ENCODE peak calls at places on chromosomes 16 and 17, in eight cellular contexts. O is upper lobe of right lung; N is effector memory CD4-positive, alpha-beta T cell; F is uterus; Z is endothelial cell of umbilical vein; W is esophagus squamous epithelium; K is A673; D is lung. J is an unnamed sample. For H3K4me1, the result is how much of the 10 kb centered on the place peaks cover.

GRCh38 chr17:62892870-62893338 is 73.1 kb upstream of the TANC2 start:
- DNase-seq in Z (peak), N (peak), O (peak), F (no peak), W (no peak), D (peak), K (no peak), J (peak)

GRCh38 chr17:4777969-4778760 is 6.5 kb downstream of the TM4SF5 start:
- DNase-seq in Z (no peak), O (no peak), F (no peak), N (no peak), K (no peak), D (no peak), W (no peak), J (no peak)

GRCh38 chr17:56866496-56866895 is 32.5 kb downstream of the DGKE start:
- DNase-seq in W (no peak), K (peak), O (no peak), F (no peak), N (no peak), Z (peak), D (no peak), J (no peak)

GRCh38 chr17:72456026-72456569 is 335.3 kb downstream of the SOX9 start:
- DNase-seq in N (no peak), O (no peak), Z (no peak), W (no peak), F (no peak), K (no peak), D (no peak), J (peak)

GRCh38 chr17:44354582-44355309 is 8.9 kb downstream of the FAM171A2 start:
- DNase-seq in Z (no peak), N (no peak), F (peak), D (no peak), W (no peak), K (no peak), O (peak), J (peak)

GRCh38 chr16:83579027-83579426 is 228.8 kb upstream of the HSBP1 start:
- DNase-seq in W (no peak), F (no peak), O (no peak), K (no peak), N (no peak), Z (no peak), D (no peak), J (no peak)

GRCh38 chr16:3029499-3030127 is 5.8 kb downstream of the THOC6 start:
- DNase-seq in W (no peak), Z (no peak), O (no peak), N (no peak), K (peak), F (no peak), D (no peak), J (peak)

GRCh38 chr16:83675136-83675535 is 132.6 kb upstream of the HSBP1 start:
- DNase-seq in K (no peak), O (no peak), D (no peak), F (no peak), N (no peak), Z (peak), W (no peak), J (no peak)

GRCh38 chr17:82160081-82160480 is 52.6 kb downstream of the CCDC57 start:
- DNase-seq in F (no peak), Z (peak), W (no peak), N (no peak), D (no peak), O (no peak), K (no peak), J (no peak)

GRCh38 chr16:5017678-5017969 is 16.1 kb downstream of the NAGPA start:
- DNase-seq in N (no peak), W (no peak), K (no peak), F (no peak), D (no peak), Z (no peak), O (no peak), J (no peak)

GRCh38 chr16:77993111-77993571 is 29.2 kb upstream of the CLEC3A start:
- DNase-seq in N (no peak), D (no peak), F (peak), K (peak), O (no peak), W (no peak), Z (no peak), J (no peak)

GRCh38 chr16:17334096-17334495 is 136.7 kb downstream of the XYLT1 start:
- DNase-seq in W (no peak), Z (no peak), N (no peak), F (no peak), K (no peak), D (no peak), O (no peak), J (no peak)

GRCh38 chr17:38430316-38430715 is 2.1 kb downstream of the ARHGAP23 start:
- DNase-seq in W (no peak), F (no peak), O (no peak), D (no peak), Z (no peak), K (no peak), N (no peak), J (no peak)

GRCh38 chr17:13287226-13287625 is 269.4 kb upstream of the ELAC2 start:
- DNase-seq in N (no peak), K (no peak), D (no peak), W (no peak), F (no peak), O (no peak), Z (no peak), J (no peak)

GRCh38 chr16:75626806-75627205 is 3.7 kb upstream of the ADAT1 start:
- DNase-seq in D (no peak), W (no peak), Z (no peak), K (no peak), F (no peak), N (no peak), O (no peak), J (no peak)

GRCh38 chr17:21125862-21126261 is 902 bp upstream of the DHRS7B start:
- DNase-seq in D (no peak), F (no peak), K (peak), W (no peak), Z (peak), N (peak), O (no peak), J (peak)

GRCh38 chr17:82338858-82339633 is 5.5 kb upstream of the SECTM1 start:
- DNase-seq in Z (peak), N (no peak), K (peak), D (no peak), F (peak), O (no peak), W (no peak), J (peak)

GRCh38 chr16:8713635-8714097 is 39.2 kb downstream of the ABAT start:
- DNase-seq in F (no peak), N (no peak), O (no peak), W (no peak), Z (no peak), K (no peak), D (no peak), J (no peak)

GRCh38 chr17:83173997-83174858 is 94.8 kb downstream of the METRNL start:
- DNase-seq in D (peak), O (no peak), F (peak), N (no peak), W (no peak), Z (no peak), K (no peak), J (peak)

GRCh38 chr16:10250137-10250850 is 68.1 kb upstream of the GRIN2A start:
- DNase-seq in D (no peak), N (no peak), K (no peak), W (no peak), F (no peak), Z (no peak), O (no peak), J (peak)
- H3K4me3 ChIP-seq in D (no peak), N (no peak), K (no peak), W (no peak), F (no peak), Z (no peak), O (no peak), J (no peak)

DNA sequence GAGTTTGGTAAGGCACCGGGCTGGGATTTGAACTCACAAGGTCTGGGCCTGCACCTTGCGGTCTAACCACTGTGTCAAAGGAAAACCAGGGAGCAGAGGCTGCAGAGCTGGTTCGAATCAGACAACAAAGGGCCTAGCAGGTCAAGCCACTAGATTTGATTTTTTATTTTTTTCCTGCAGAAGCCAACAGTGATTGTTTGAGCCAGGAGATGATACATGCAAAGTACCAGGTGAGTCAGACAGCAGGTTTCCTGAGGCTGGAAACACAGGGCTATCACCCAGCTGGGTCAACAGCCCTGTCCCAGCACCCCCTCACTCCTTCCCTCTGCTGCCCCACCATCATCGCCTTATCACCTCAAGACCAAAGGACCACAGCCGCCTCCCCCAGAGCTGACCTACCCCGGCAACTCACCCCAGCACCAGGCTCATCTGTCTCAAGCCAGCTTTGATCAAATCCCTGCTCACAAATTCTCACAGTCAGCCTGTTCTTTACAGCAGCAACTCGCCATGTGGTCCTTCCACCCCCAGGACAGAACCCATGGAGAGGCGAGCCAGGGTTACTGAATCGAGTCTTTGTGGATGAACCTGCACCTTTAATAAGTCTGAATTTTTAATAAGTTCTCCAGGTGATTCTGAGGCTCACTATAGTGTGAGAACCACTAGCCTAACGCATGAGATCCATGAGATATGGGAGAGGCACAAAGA is 13.0 kb upstream of the KRT19 start:
- DNase-seq in F (no peak), Z (peak), N (no peak), D (no peak), W (no peak), O (no peak), K (no peak), J (peak)
- H3K4me1 ChIP-seq in F (under half), Z (under half), N (under half), D (under half), W (under half), O (under half), K (under half), J (under half)

GRCh38 chr16:88446736-88447135 is 6.3 kb upstream of the ZFPM1 start:
- DNase-seq in W (no peak), F (no peak), D (no peak), N (no peak), O (no peak), Z (no peak), K (no peak), J (no peak)
- H3K27ac ChIP-seq in W (no peak), F (no peak), D (no peak), N (no peak), O (no peak), Z (no peak), K (no peak), J (no peak)

GRCh38 chr16:54938351-54939346 is 8.0 kb downstream of the IRX5 start:
- DNase-seq in W (no peak), K (peak), Z (peak), N (no peak), D (no peak), F (no peak), O (peak), J (no peak)

GRCh38 chr16:54937673-54938350 is 7.1 kb downstream of the IRX5 start:
- DNase-seq in Z (peak), N (no peak), F (no peak), K (no peak), O (peak), D (no peak), W (no peak), J (no peak)

GRCh38 chr16:54936086-54936978 is 5.7 kb downstream of the IRX5 start:
- DNase-seq in N (no peak), D (no peak), O (no peak), W (no peak), Z (peak), K (no peak), F (no peak), J (no peak)

GRCh38 chr16:54935411-54936085 is 4.9 kb downstream of the IRX5 start:
- DNase-seq in O (no peak), W (no peak), N (no peak), D (no peak), K (no peak), Z (peak), F (no peak), J (no peak)

GRCh38 chr16:54936979-54937672 is 6.5 kb downstream of the IRX5 start:
- DNase-seq in W (no peak), O (peak), K (no peak), Z (peak), N (no peak), D (peak), F (no peak), J (no peak)
- H3K4me3 ChIP-seq in W (peak), O (peak), K (no peak), Z (no peak), N (peak), D (peak), F (no peak), J (peak)

GRCh38 chr17:28723159-28723835 is 2.7 kb downstream of the TLCD1 start:
- DNase-seq in F (no peak), D (no peak), Z (no peak), W (no peak), O (no peak), K (no peak), N (no peak), J (no peak)

GRCh38 chr17:28726396-28726911 is 421 bp upstream of the TLCD1 start:
- DNase-seq in K (peak), O (peak), N (peak), F (peak), Z (no peak), W (peak), D (peak), J (peak)

GRCh38 chr17:28725166-28725659 is 820 bp downstream of the TLCD1 start:
- DNase-seq in D (no peak), W (no peak), O (no peak), F (no peak), K (peak), Z (peak), N (no peak), J (no peak)

GRCh38 chr17:28725660-28726395 is at the start of gene TLCD1:
- DNase-seq in W (no peak), F (no peak), Z (peak), K (peak), D (peak), O (peak), N (peak), J (peak)

GRCh38 chr17:28724500-28725165 is 1.4 kb downstream of the TLCD1 start:
- DNase-seq in W (no peak), F (no peak), N (no peak), K (no peak), Z (no peak), O (no peak), D (no peak), J (no peak)
- H3K4me1 ChIP-seq in W (half or more), F (under half), N (half or more), K (under half), Z (under half), O (half or more), D (under half), J (half or more)

GRCh38 chr16:1333149-1333812 is at the start of gene BAIAP3:
- DNase-seq in N (peak), K (peak), F (no peak), W (no peak), O (no peak), Z (no peak), D (no peak), J (peak)

GRCh38 chr16:1330260-1330914 is 3.1 kb upstream of the BAIAP3 start:
- DNase-seq in Z (no peak), O (no peak), K (no peak), D (no peak), F (no peak), W (no peak), N (no peak), J (no peak)

GRCh38 chr16:1330931-1331711 is 2.3 kb upstream of the BAIAP3 start:
- DNase-seq in W (no peak), F (no peak), D (no peak), K (no peak), N (no peak), O (no peak), Z (no peak), J (no peak)

GRCh38 chr16:1332618-1333148 is 762 bp upstream of the BAIAP3 start:
- DNase-seq in K (no peak), D (no peak), O (no peak), N (no peak), W (no peak), Z (no peak), F (no peak), J (no peak)

GRCh38 chr16:1331712-1332617 is 1.5 kb upstream of the BAIAP3 start:
- DNase-seq in D (peak), W (no peak), K (no peak), Z (peak), N (peak), F (no peak), O (peak), J (peak)
- H3K27ac ChIP-seq in D (peak), W (no peak), K (no peak), Z (no peak), N (peak), F (no peak), O (peak), J (peak)

DNA sequence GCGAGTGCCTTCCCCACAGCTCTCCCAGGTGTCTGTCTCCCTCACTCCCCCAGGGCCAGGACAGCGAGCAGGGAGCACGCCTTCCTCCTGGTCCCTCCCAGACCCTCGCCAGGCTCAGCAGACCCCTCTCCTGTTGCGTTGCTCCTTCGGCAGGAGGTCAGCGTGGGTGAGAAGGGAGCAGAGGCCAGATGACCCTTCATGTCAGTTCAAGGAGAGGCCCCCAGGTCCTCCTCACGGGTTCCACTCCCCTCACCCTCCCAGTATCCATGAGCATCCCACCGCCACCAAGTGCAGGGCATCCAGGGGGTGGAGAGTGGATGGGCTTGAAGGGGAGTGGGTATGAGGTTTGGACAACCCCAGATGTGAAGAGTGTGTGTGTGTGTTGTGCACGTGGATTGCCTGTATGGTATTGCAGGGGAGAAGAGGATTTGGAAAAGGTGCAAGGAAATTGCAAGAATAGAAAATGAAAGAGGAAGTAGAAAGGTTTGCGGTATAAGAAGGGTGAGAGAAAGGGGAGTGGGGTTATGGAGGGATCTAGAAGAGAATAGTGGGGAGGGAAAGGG is 17.7 kb downstream of the SGCA start:
- DNase-seq in N (no peak), Z (no peak), K (no peak), F (no peak), D (no peak), W (no peak), O (no peak), J (no peak)
- H3K4me3 ChIP-seq in N (peak), Z (no peak), K (no peak), F (no peak), D (no peak), W (no peak), O (no peak), J (peak)

DNA sequence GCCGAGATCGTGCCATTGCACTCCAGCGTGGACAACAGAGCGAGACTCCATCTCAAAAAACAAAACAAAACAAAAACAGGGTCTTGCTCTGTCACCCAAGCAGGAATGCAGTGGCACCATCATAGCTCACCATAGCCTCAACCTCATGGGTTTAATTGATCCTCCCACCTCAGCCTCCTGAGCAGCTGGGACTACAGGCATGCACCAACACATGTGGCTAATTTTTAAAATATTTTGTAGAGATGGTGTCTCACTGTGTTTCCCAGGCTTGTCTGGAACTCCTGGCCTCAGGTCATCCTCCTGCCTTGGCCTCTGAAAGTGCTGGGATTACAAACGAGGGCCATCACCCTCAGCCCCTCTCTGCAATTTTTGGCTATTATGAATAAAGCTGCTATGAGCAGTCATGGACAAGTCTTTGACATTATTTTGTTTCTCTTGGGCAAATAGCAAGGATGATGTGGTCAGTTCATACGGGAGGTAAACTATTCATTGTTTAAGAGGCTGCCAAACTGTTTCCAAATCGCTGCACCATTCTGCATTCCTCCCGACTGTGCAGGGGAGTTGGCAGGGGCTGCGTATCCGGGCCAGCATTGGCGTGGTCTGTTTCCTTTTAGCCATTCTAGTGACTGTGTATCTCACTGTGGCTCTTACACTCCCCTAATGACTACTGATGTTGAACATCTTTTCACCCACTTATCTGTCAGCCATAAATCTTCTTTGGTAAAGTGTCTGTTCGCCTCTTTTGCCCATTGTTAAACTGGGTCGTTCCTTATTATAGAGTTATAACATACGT is 21.1 kb downstream of the EIF4A3 start:
- DNase-seq in D (no peak), F (no peak), O (no peak), K (no peak), W (no peak), Z (no peak), N (no peak), J (no peak)
- H3K4me1 ChIP-seq in D (under half), F (under half), O (under half), K (under half), W (under half), Z (under half), N (under half), J (under half)

GRCh38 chr16:58262592-58262991 is 32.2 kb downstream of the PRSS54 start:
- DNase-seq in O (no peak), W (no peak), D (no peak), F (no peak), N (no peak), Z (no peak), K (no peak), J (no peak)

GRCh38 chr16:58264007-58264406 is 30.8 kb downstream of the PRSS54 start:
- DNase-seq in D (no peak), W (no peak), Z (no peak), K (no peak), N (no peak), O (no peak), F (no peak), J (no peak)

GRCh38 chr16:58265480-58266052 is 29.3 kb downstream of the PRSS54 start:
- DNase-seq in K (no peak), F (no peak), W (no peak), Z (no peak), N (no peak), D (no peak), O (no peak), J (no peak)

GRCh38 chr16:58266336-58266735 is 28.5 kb downstream of the PRSS54 start:
- DNase-seq in N (no peak), K (no peak), Z (no peak), O (no peak), F (no peak), D (no peak), W (no peak), J (no peak)

DNA sequence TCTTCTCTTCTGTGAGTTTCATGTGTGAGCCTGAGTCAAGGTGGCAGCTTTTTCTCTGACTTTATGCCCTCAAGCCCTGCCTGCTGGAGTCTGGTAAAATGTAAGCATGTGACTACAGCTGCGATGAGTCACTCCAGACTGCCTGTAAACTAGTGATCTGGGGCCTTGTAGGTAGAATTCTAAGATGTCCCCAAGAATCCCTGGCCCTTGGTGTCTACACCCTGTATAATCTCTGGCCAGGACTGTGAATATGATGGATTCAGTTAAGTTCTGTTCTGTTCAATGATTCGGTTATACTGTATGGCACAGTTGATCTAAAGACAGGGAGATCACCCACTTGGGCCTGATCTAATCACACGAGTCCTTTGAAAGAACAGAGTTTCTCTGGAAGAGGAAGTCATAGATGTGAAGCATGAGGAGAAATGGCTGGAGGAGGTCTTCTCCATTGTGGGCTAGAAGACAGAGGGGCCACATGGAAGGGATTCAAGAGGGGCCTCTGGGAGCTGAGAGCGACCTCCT is 29.8 kb downstream of the PRSS54 start:
- DNase-seq in W (no peak), D (no peak), K (peak), O (no peak), Z (peak), N (no peak), F (no peak), J (no peak)
- H3K27ac ChIP-seq in W (peak), D (no peak), K (no peak), O (no peak), Z (no peak), N (no peak), F (no peak), J (no peak)